ENCODE peak calls at places on chromosomes 3 and 15, in four cellular contexts. T is IMR-90, L is GM12878, W is K562. E is an unnamed sample.

GRCh38 chr3:145370870-145371269 is 790.1 kb downstream of the PLOD2 start:
- DNase-seq in W (no peak), L (no peak), T (no peak), E (no peak)

GRCh38 chr3:54951405-54951804 is 23.5 kb upstream of the LRTM1 start:
- DNase-seq in T (peak; percentile 93), W (peak; percentile 25), L (no peak), E (no peak)

GRCh38 chr15:71705151-71705550 is 105.2 kb upstream of the NR2E3 start:
- DNase-seq in T (peak; percentile 28), L (no peak), W (no peak), E (no peak)

GRCh38 chr15:65194826-65195541 is 9.8 kb upstream of the CLPX start:
- DNase-seq in L (no peak), W (no peak), T (no peak), E (no peak)

GRCh38 chr3:113436794-113437193 is 4.5 kb downstream of the CFAP44 start:
- DNase-seq in W (no peak), T (peak; percentile 86), L (no peak), E (peak; percentile 49)

GRCh38 chr3:49132437-49133225 is at the start of gene LAMB2:
- DNase-seq in T (peak; percentile 74), W (peak; percentile 71), L (no peak), E (peak; percentile 86)

GRCh38 chr15:52733696-52734255 is 54.6 kb upstream of the ATOSA start:
- DNase-seq in L (no peak), T (no peak), W (no peak), E (no peak)

GRCh38 chr3:10430805-10431204 is 74.6 kb downstream of the ATP2B2 start:
- DNase-seq in L (no peak), W (no peak), T (no peak), E (no peak)

DNA sequence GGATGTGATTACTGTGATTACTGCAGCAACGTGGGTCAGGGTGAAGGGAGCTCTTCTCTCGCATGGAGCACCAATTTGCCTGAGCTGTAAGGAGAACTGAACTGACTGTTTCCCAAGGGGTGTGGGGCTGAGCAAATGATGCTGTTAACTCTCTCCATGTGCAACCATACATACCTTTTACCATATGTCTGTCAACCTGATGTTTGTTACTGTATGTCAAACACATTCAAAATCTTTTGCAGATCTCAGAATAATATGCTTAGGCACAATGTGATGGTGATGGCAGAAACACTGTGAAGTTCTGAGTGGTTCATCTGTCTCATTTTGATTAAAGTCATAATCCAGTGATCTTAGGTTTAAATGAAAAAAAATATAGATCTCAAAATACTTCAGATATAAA is 680.7 kb downstream of the SQOR start:
- DNase-seq in L (no peak), T (no peak), W (no peak), E (no peak)
- TF ChIP-seq FOS in L (no peak), T (no peak), W (no peak), E (no peak)

DNA sequence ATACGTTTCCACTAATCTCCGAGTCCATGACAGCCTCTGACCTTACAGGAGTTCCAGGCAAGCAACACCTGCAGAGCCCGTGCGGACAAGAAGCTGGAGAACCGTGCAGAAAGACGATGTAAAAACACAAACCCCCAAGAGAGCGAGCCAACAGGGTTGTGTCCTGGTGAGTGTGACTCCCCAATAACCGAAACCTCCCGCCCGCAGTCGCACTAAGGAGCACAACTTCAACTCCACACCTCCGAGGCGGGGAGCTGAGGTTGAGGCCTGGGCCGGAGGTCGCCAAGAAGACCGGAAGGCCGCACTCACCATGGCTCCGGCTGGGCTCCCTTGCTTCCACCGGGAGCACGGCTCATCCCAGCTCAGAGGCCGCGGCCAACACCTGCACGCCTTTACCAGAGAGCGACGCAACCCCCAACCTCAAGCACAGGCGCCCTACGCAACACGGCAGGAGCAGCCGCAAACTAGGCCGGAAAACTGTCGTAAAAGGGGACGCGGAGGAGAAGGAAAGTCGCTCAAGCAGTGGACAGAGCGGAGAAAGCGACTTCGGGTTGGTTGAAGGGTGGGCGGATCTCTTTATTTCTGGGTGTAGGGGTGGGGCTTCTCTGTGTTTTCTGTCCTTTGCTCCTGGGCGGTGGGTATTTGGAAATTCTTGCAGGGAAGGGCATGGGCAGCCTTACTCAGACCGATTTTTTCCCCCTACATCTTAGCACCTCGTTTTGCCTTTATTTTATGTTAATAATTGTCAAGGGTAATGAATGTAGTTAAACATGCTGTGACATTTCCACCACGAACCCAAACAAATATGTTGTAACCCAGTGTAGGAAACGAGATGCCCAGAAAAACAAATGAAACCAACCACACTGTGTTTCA is at the start of gene DNAJC19:
- DNase-seq in T (peak; percentile 97), W (peak; percentile 90), L (peak; percentile 87), E (peak; percentile 96)
- TF ChIP-seq POLR2A in T (no peak), W (peak; percentile 93), L (peak; percentile 97), E (peak; percentile 93)

GRCh38 chr3:148953094-148953493 is 38.2 kb upstream of the GYG1 start:
- DNase-seq in T (no peak), W (no peak), L (no peak), E (no peak)

GRCh38 chr3:148955544-148956346 is 35.6 kb upstream of the GYG1 start:
- DNase-seq in W (peak; percentile 13), T (peak; percentile 95), L (no peak), E (peak; percentile 87)

GRCh38 chr3:148951599-148952361 is 39.6 kb upstream of the GYG1 start:
- DNase-seq in L (no peak), W (no peak), T (peak; percentile 65), E (no peak)

GRCh38 chr3:148957586-148957985 is 33.8 kb upstream of the GYG1 start:
- DNase-seq in L (no peak), T (no peak), W (peak; percentile 30), E (no peak)

DNA sequence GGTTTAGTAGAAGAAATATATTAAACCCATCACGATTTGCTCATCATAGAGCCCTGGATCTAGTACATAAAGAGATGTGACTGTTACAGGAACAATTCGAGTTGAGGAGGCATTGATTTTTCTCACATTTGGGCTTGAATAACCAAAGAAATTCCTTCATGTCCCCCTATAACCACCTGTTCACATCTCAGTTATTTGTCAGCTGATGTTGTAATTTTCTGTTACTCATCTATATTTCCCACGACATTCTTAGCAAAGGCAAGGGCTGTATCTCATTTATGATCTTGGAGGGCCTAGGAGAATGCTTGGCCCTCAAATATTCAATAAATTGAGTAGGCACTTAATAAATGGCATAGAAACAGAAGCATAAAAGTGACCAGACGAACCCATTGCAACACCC is 36.4 kb upstream of the GYG1 start:
- DNase-seq in T (no peak), L (no peak), W (no peak), E (no peak)
- H2AFZ ChIP-seq in T (no peak overlapping the region), L (no peak overlapping the region), W (no peak overlapping the region), E (no peak overlapping the region)

DNA sequence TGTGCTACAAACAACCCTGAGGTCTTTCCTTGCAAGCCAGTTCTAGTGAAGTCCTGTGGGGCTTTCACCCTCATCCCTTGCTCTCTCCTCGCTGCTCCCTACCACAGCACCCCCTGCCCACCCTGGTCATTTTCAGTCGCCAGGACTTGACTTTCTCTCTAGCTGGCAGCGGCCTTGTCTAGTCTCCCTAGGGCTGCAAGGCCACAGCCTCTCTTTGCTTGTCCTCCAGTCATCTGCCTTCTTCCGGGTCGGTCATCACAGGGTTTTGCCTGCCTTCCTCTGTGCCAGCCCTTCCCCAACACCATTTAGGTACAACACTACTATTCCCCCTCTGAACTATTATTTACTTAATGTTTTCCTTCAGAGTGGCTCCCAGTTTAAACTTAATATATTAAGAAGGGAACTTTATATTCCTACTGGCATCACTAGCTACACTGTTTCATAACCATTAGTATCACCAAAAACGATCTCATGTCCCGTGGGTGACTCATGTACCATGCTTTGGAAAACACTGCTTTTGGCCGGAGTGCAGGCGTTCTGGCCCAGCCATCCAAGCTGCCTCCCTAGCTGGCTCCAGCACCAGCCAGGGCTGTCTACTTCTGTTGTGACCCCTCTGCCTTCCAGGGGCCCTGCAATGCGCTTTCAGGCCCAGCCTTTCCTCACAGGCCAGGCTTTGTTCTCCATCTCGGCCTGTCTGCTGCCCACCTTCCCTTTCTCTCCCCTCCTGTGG is 21.4 kb downstream of the FAH start:
- DNase-seq in T (peak; percentile 83), L (no peak), W (no peak), E (peak; percentile 44)
- TF ChIP-seq FOS in T (peak; percentile 66), L (no peak), W (no peak), E (peak; percentile 68)

GRCh38 chr3:179318876-179319275 is 4.0 kb upstream of the ZNF639 start:
- DNase-seq in W (no peak), L (no peak), T (no peak), E (no peak)

GRCh38 chr3:179322481-179323196 is at the start of gene ZNF639:
- DNase-seq in W (peak; percentile 97), L (no peak), T (peak; percentile 82), E (peak; percentile 90)

GRCh38 chr3:179321585-179322322 is 1.1 kb upstream of the ZNF639 start:
- DNase-seq in T (peak; percentile 63), L (no peak), W (peak; percentile 53), E (peak; percentile 77)

GRCh38 chr3:179324270-179324754 is 1.5 kb downstream of the ZNF639 start:
- DNase-seq in T (peak; percentile 65), W (peak; percentile 55), L (no peak), E (peak; percentile 57)

GRCh38 chr3:179323197-179323901 is 518 bp downstream of the ZNF639 start:
- DNase-seq in W (peak; percentile 78), T (peak; percentile 70), L (no peak), E (peak; percentile 74)
- TF ChIP-seq POLR2A in W (peak; percentile 19), T (peak; percentile 51), L (peak; percentile 27), E (peak; percentile 29)

GRCh38 chr3:150077581-150078247 is 107.0 kb upstream of the PFN2 start:
- DNase-seq in T (peak; percentile 81), W (no peak), L (no peak), E (no peak)

GRCh38 chr3:150082898-150083652 is 112.4 kb upstream of the PFN2 start:
- DNase-seq in L (no peak), T (no peak), W (no peak), E (no peak)

GRCh38 chr3:150078983-150079739 is 108.5 kb upstream of the PFN2 start:
- DNase-seq in W (no peak), T (peak; percentile 95), L (no peak), E (no peak)

GRCh38 chr3:150081084-150081483 is 110.4 kb upstream of the PFN2 start:
- DNase-seq in T (peak; percentile 88), L (no peak), W (no peak), E (no peak)

GRCh38 chr3:150080058-150080730 is 109.5 kb upstream of the PFN2 start:
- DNase-seq in T (no peak), L (no peak), W (no peak), E (no peak)
- H2AFZ ChIP-seq in T (peak overlapping the region; percentile 76), L (peak overlapping the region; percentile 33), W (no peak overlapping the region), E (no peak overlapping the region)

GRCh38 chr15:85673326-85673725 is 121.4 kb downstream of the KLHL25 start:
- DNase-seq in L (no peak), W (no peak), T (peak; percentile 12), E (no peak)
- TF ChIP-seq FOS in L (no peak), W (no peak), T (no peak), E (no peak)

GRCh38 chr3:187745201-187746058 is at the start of gene BCL6:
- DNase-seq in W (peak; percentile 94), L (no peak), T (peak; percentile 99), E (peak; percentile 95)
- TF ChIP-seq POLR2A in W (peak; percentile 90), L (peak; percentile 16), T (peak; percentile 96), E (peak; percentile 89)

GRCh38 chr3:34948431-34948971 is 690.8 kb upstream of the ARPP21 start:
- DNase-seq in W (no peak), T (no peak), L (no peak), E (no peak)
- H2AFZ ChIP-seq in W (no peak overlapping the region), T (no peak overlapping the region), L (no peak overlapping the region), E (no peak overlapping the region)